ENCODE peak calls at places on chromosomes 4 and X, in four cellular contexts. F, Z, M and C are unnamed samples.

GRCh38 chr4:138870739-138871633 is 144.6 kb upstream of the NOCT start:
- DNase-seq in F (peak; percentile 23), Z (no peak), M (peak; percentile 70), C (peak; percentile 71)

GRCh38 chrX:1246816-1247215 is 21.8 kb upstream of the CSF2RA start:
- DNase-seq in F (peak; percentile 52), Z (peak; percentile 77), M (no peak), C (peak; percentile 72)

GRCh38 chr4:37223732-37224131 is 20.8 kb upstream of the NWD2 start:
- DNase-seq in F (no peak), Z (no peak), M (no peak), C (no peak)

GRCh38 chr4:80594696-80595095 is 259.2 kb downstream of the CFAP299 start:
- DNase-seq in F (no peak), Z (no peak), M (no peak), C (no peak)

GRCh38 chr4:184695178-184695896 is 38.6 kb downstream of the CENPU start:
- DNase-seq in F (no peak), Z (no peak), M (no peak), C (no peak)

GRCh38 chrX:55135171-55135570 is 46.4 kb downstream of the PAGE2 start:
- DNase-seq in F (peak; percentile 17), Z (no peak), M (peak; percentile 12), C (no peak)

GRCh38 chr4:185587444-185588161 is 52.3 kb upstream of the PDLIM3 start:
- DNase-seq in F (peak; percentile 38), Z (no peak), M (no peak), C (no peak)

GRCh38 chrX:74171465-74171864 is 132.5 kb upstream of the ZCCHC13 start:
- DNase-seq in F (no peak), Z (no peak), M (no peak), C (no peak)

GRCh38 chr4:104966349-104967033 is 180.2 kb upstream of the TET2 start:
- DNase-seq in F (no peak), Z (no peak), M (peak; percentile 68), C (no peak)

GRCh38 chrX:74049126-74049525 is 254.9 kb upstream of the ZCCHC13 start:
- DNase-seq in F (no peak), Z (no peak), M (no peak), C (no peak)

GRCh38 chr4:100797356-100797755 is 279.5 kb upstream of the EMCN start:
- DNase-seq in F (no peak), Z (no peak), M (no peak), C (no peak)

GRCh38 chr4:158824425-158825274 is 55.8 kb downstream of the FNIP2 start:
- DNase-seq in F (no peak), Z (no peak), M (no peak), C (no peak)

GRCh38 chr4:89298788-89299152 is 8.8 kb downstream of the GPRIN3 start:
- DNase-seq in F (no peak), Z (no peak), M (no peak), C (no peak)

GRCh38 chr4:180641495-180641894 is 1601.7 kb upstream of the TENM3 start:
- DNase-seq in F (no peak), Z (no peak), M (no peak), C (no peak)

GRCh38 chr4:139844459-139845036 is 178.9 kb downstream of the MGST2 start:
- DNase-seq in F (no peak), Z (no peak), M (no peak), C (no peak)

GRCh38 chr4:76199664-76200211 is 13.9 kb downstream of the SCARB2 start:
- DNase-seq in F (peak; percentile 77), Z (no peak), M (no peak), C (no peak)

GRCh38 chrX:3680459-3680858 is 33.0 kb downstream of the PRKX start:
- DNase-seq in F (no peak), Z (no peak), M (no peak), C (no peak)

GRCh38 chr4:81694514-81694913 is 222.8 kb upstream of the RASGEF1B start:
- DNase-seq in F (no peak), Z (no peak), M (no peak), C (no peak)

GRCh38 chrX:71632923-71633657 is 14.8 kb upstream of the CXCR3 start:
- DNase-seq in F (no peak), Z (no peak), M (no peak), C (no peak)

GRCh38 chr4:82217986-82218715 is 155.6 kb downstream of the HNRNPD start:
- DNase-seq in F (no peak), Z (no peak), M (no peak), C (no peak)

GRCh38 chr4:89482248-89482647 is 174.6 kb upstream of the GPRIN3 start:
- DNase-seq in F (no peak), Z (no peak), M (no peak), C (no peak)

GRCh38 chr4:96352051-96352517 is 512.2 kb downstream of the PDHA2 start:
- DNase-seq in F (no peak), Z (no peak), M (no peak), C (no peak)

GRCh38 chrX:53093748-53094583 is at the start of gene KANTR:
- DNase-seq in F (peak; percentile 83), Z (peak; percentile 92), M (peak; percentile 87), C (peak; percentile 95)
- TF ChIP-seq CTCF in F (no peak), Z (no peak), M (no peak), C (no peak)

GRCh38 chr4:122747883-122748282 is 15.4 kb downstream of the BBS12 start:
- DNase-seq in F (no peak), Z (no peak), M (no peak), C (no peak)

GRCh38 chr4:122746485-122746965 is 14.0 kb downstream of the BBS12 start:
- DNase-seq in F (no peak), Z (no peak), M (no peak), C (no peak)

GRCh38 chr4:122744229-122744628 is 11.7 kb downstream of the BBS12 start:
- DNase-seq in F (no peak), Z (no peak), M (no peak), C (no peak)

GRCh38 chr4:122747068-122747467 is 14.6 kb downstream of the BBS12 start:
- DNase-seq in F (no peak), Z (no peak), M (no peak), C (no peak)

DNA sequence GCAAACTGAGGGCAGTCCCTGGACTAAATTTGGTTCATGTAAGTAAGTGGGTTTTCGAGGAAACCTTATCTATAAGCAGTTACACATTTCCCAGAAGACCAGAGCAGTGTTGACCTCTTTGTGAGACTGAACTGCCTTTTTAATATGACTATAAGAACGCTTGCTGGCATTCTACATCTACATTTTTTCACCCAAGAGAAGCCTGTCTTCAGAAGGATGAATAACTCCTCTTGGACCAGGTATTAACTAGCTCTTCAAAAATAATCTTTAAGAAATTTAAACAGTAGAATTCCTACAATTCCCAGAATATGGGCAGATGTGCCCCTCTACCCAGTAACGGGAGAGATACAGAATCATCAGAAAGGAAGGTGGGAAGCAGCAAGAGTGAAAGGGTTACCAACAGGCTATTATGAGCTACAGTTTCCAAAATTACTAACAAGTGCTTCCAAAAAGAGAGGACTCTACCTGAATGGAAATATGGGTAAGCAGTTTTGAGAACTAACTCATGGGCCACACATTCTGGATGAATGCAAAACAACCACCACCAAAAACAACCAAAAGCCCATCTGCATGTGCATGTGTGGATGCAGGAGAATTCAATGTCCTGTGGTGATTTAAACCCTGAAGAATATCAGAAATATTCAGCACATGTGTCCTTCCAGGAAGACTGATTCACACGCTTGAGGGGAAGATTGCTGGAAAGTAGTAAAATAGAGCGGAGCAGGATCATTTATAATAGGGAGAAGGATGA is 17.4 kb downstream of the BBS12 start:
- DNase-seq in F (no peak), Z (no peak), M (no peak), C (no peak)
- TF ChIP-seq POLR2A in F (no peak), Z (no peak), M (no peak), C (no peak)

GRCh38 chr4:189436207-189436606 is 504.5 kb upstream of the FRG1 start:
- DNase-seq in F (no peak), Z (no peak), M (no peak), C (no peak)
- TF ChIP-seq CTCF in F (no peak), Z (no peak), M (no peak), C (no peak)

GRCh38 chrX:119757979-119758681 is at the start of gene SOWAHD:
- DNase-seq in F (peak; percentile 65), Z (no peak), M (no peak), C (peak; percentile 68)
- TF ChIP-seq POLR2A in F (peak; percentile 50), Z (no peak), M (no peak), C (peak; percentile 7)

DNA sequence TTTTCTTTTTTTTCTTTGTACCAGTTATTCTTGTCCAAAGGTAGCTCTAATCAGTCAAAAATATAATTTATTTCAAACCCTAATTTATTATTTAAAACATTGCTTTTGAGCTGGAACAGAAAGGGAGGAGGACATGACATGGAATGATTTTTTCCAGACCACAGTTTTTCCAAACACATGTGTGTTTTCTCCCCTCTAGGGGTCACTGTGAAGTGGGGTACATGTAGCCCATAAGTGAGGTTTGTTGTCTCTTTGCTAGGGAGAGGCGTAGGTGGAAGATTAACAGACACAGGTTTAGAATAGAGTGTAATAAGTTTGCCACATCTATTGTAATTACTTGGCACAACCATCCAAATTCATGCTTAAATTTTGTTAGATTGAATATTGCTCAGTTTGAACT is 83.0 kb downstream of the TNIP2 start:
- DNase-seq in F (no peak), Z (no peak), M (no peak), C (no peak)
- TF ChIP-seq CTCF in F (peak; percentile 8), Z (no peak), M (no peak), C (no peak)

GRCh38 chr4:986428-986948 is 356 bp upstream of the IDUA start:
- DNase-seq in F (no peak), Z (no peak), M (no peak), C (no peak)
- TF ChIP-seq POLR2A in F (peak; percentile 53), Z (no peak), M (peak; percentile 13), C (no peak)

GRCh38 chrX:145213504-145213903 is 33.8 kb upstream of the SPANXN1 start:
- DNase-seq in F (no peak), Z (no peak), M (no peak), C (no peak)
- TF ChIP-seq CTCF in F (no peak), Z (no peak), M (no peak), C (no peak)

DNA sequence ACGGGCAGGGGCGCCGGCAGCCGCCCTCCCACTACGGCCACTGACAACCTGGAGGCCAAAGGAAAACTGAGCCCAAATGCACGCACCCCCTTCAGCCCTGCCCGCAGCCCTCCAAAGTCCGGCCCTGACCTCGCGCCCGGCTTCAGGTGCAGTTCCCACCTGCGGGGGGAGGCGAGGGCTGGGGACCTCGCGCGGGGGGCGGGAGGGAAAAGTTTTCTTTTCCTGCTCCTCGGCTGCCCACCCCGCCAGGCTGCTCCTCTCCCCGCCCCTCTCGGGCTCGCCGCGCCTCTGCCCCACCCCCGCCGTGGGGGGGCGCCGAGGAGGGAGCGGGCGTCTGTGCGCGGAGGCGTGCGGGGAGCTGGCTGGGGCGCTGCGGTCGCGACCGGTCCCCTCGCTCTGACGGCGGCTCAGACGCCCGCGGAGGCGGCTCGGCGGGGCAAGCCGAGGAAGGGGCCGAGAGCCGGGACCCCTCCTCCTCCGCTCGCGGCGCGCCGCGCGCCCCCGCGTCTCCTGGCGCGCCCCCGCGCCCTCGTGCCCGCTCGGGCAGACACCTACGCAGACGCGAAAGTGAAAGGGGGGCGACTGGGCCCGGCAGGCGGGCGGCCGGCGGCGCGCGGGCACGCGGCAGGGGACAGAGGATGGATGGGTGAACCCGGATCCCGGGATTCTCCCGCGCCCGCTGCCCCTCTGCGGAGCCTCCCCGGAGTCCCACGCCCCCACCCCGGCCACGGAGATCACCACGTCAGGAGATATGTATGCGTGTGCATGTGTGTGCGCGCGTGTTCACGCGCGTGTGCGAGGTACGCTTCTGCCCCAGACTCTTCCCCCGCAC is 3.1 kb upstream of the NR3C2 start:
- DNase-seq in F (peak; percentile 70), Z (peak; percentile 78), M (peak; percentile 67), C (peak; percentile 85)
- TF ChIP-seq POLR2A in F (no peak), Z (peak; percentile 24), M (no peak), C (no peak)